ENCODE peak calls at places on chromosomes 11 and 22, in nine cellular contexts. C is cardiac fibroblast; A is NCI-H1436; X is activated T-helper 1 cell treated with anti-CD3 and anti-CD28 coated beads, Interleukin-12 subunit alpha, Interleukin-12 subunit beta, Interleukin-2, Interleukin-4 antibody, amounts not matched to agents 30 ng/mL and 10 ng/mL and 1 ng/mL, durations not matched to agents 14 hours and 24 hours and 36 hours; T is IMR-90; H is heart left ventricle; F is DMS153; M is tibial nerve; Y is RCC 7860. L is an unnamed sample.

GRCh38 chr11:68503281-68503687 is 42.7 kb downstream of the PPP6R3 start:
- DNase-seq in F (no peak), Y (no peak), X (no peak), C (peak), A (no peak), H (no peak), T (peak), M (no peak), L (no peak)

GRCh38 chr22:36330655-36331305 is 57.0 kb downstream of the MYH9 start:
- DNase-seq in F (no peak), X (no peak), M (no peak), T (peak), C (peak), A (no peak), Y (peak), H (peak), L (peak)

GRCh38 chr11:114796954-114797721 is 118.8 kb downstream of the NXPE2 start:
- DNase-seq in H (peak), C (no peak), X (no peak), F (peak), T (no peak), M (no peak), A (no peak), Y (peak), L (no peak)

GRCh38 chr11:78408619-78409018 is 9.0 kb downstream of the GAB2 start:
- DNase-seq in Y (no peak), T (no peak), A (no peak), F (no peak), X (no peak), H (no peak), M (no peak), C (no peak), L (no peak)

GRCh38 chr11:829116-829945 is 1.6 kb downstream of the CRACR2B start:
- DNase-seq in T (no peak), Y (peak), A (no peak), X (no peak), M (no peak), F (peak), C (no peak), H (peak), L (peak)

GRCh38 chr11:111001986-111002616 is 243.4 kb upstream of the POU2AF2 start:
- DNase-seq in F (no peak), X (no peak), C (peak), T (peak), A (no peak), Y (no peak), H (no peak), M (peak), L (no peak)

GRCh38 chr11:59556883-59557205 is 45.5 kb downstream of the OR4D9 start:
- DNase-seq in F (no peak), H (no peak), Y (peak), T (no peak), X (no peak), A (no peak), M (no peak), C (no peak), L (no peak)

GRCh38 chr11:119207300-119207570 is 1.1 kb downstream of the CBL start:
- DNase-seq in A (no peak), M (no peak), C (peak), X (no peak), F (no peak), H (no peak), T (no peak), Y (no peak), L (no peak)

GRCh38 chr22:31646186-31647019 is 15.6 kb downstream of the PISD start:
- DNase-seq in C (peak), F (no peak), A (no peak), M (no peak), H (no peak), T (peak), X (no peak), Y (peak), L (no peak)

GRCh38 chr11:104164028-104164520 is at the start of gene PDGFD:
- DNase-seq in H (peak), A (no peak), Y (no peak), C (peak), F (no peak), T (peak), X (no peak), M (peak), L (peak)